ENCODE peak calls at places on chromosomes 6 and 20, in four cellular contexts. One of them, this sample, is unnamed. For H3K4me1, the result is how much of the 10 kb centered on the place peaks cover.

GRCh38 chr6:154605207-154605877 is 94.9 kb upstream of the CNKSR3 start:
- DNase-seq in uterus: no peak
- DNase-seq in K562: no peak
- DNase-seq in effector memory CD4-positive, alpha-beta T cell: no peak
- DNase-seq in this sample: no peak

GRCh38 chr6:12324096-12324495 is 33.9 kb downstream of the EDN1 start:
- DNase-seq in K562: no peak
- DNase-seq in effector memory CD4-positive, alpha-beta T cell: no peak
- DNase-seq in uterus: no peak
- DNase-seq in this sample: no peak

GRCh38 chr6:142786476-142786875 is 158.5 kb downstream of the HIVEP2 start:
- DNase-seq in K562: no peak
- DNase-seq in effector memory CD4-positive, alpha-beta T cell: no peak
- DNase-seq in uterus: no peak
- DNase-seq in this sample: no peak

GRCh38 chr20:35299780-35300179 is 7.6 kb upstream of the FAM83C start:
- DNase-seq in effector memory CD4-positive, alpha-beta T cell: no peak
- DNase-seq in uterus: no peak
- DNase-seq in K562: no peak
- DNase-seq in this sample: no peak

GRCh38 chr6:30087876-30088275 is 12.3 kb upstream of the RNF39 start:
- DNase-seq in K562: no peak
- DNase-seq in effector memory CD4-positive, alpha-beta T cell: no peak
- DNase-seq in uterus: no peak
- DNase-seq in this sample: no peak

GRCh38 chr20:17495826-17496225 is 35.4 kb downstream of the BFSP1 start:
- DNase-seq in K562: no peak
- DNase-seq in effector memory CD4-positive, alpha-beta T cell: no peak
- DNase-seq in uterus: no peak
- DNase-seq in this sample: no peak

GRCh38 chr6:73134588-73134987 is 90.7 kb downstream of the KHDC1L start:
- DNase-seq in K562: peak
- DNase-seq in effector memory CD4-positive, alpha-beta T cell: no peak
- DNase-seq in uterus: no peak
- DNase-seq in this sample: no peak

GRCh38 chr20:50286609-50287008 is 96.0 kb downstream of the CEBPB start:
- DNase-seq in uterus: peak
- DNase-seq in K562: no peak
- DNase-seq in effector memory CD4-positive, alpha-beta T cell: no peak
- DNase-seq in this sample: peak

GRCh38 chr6:22432060-22432459 is 135.2 kb upstream of the PRL start:
- DNase-seq in K562: no peak
- DNase-seq in effector memory CD4-positive, alpha-beta T cell: no peak
- DNase-seq in uterus: no peak
- DNase-seq in this sample: no peak

GRCh38 chr6:135888818-135889217 is 37.3 kb downstream of the PDE7B start:
- DNase-seq in K562: no peak
- DNase-seq in uterus: no peak
- DNase-seq in effector memory CD4-positive, alpha-beta T cell: no peak
- DNase-seq in this sample: no peak

GRCh38 chr20:33681288-33681687 is 4.9 kb downstream of the E2F1 start:
- DNase-seq in uterus: no peak
- DNase-seq in K562: no peak
- DNase-seq in effector memory CD4-positive, alpha-beta T cell: no peak
- DNase-seq in this sample: no peak
- H3K27ac ChIP-seq in uterus: no peak
- H3K27ac ChIP-seq in K562: no peak
- H3K27ac ChIP-seq in effector memory CD4-positive, alpha-beta T cell: no peak
- H3K27ac ChIP-seq in this sample: no peak

DNA sequence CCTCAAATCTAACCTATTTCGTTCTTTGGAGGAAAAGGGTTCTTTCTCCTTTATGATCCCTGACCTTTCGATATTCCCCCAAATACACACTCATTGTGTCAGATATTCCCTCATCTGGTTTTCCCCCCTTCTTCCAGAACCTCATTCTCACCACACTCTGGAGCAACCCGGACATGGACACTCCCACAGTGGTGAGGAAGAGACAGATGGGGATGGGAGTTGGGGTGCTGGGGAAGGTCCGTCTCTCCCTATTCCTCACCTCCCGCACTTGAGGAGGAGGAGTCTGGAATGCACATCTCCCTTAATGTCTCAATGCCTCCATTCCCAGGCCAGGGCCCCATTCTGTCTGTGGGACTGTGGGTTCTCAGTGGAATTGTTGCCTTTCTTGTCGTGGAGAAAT is 1.3 kb downstream of the SLC39A7 start:
- DNase-seq in effector memory CD4-positive, alpha-beta T cell: no peak
- DNase-seq in uterus: no peak
- DNase-seq in K562: no peak
- DNase-seq in this sample: no peak
- H3K4me1 ChIP-seq in effector memory CD4-positive, alpha-beta T cell: under half
- H3K4me1 ChIP-seq in uterus: under half
- H3K4me1 ChIP-seq in K562: half or more
- H3K4me1 ChIP-seq in this sample: under half

DNA sequence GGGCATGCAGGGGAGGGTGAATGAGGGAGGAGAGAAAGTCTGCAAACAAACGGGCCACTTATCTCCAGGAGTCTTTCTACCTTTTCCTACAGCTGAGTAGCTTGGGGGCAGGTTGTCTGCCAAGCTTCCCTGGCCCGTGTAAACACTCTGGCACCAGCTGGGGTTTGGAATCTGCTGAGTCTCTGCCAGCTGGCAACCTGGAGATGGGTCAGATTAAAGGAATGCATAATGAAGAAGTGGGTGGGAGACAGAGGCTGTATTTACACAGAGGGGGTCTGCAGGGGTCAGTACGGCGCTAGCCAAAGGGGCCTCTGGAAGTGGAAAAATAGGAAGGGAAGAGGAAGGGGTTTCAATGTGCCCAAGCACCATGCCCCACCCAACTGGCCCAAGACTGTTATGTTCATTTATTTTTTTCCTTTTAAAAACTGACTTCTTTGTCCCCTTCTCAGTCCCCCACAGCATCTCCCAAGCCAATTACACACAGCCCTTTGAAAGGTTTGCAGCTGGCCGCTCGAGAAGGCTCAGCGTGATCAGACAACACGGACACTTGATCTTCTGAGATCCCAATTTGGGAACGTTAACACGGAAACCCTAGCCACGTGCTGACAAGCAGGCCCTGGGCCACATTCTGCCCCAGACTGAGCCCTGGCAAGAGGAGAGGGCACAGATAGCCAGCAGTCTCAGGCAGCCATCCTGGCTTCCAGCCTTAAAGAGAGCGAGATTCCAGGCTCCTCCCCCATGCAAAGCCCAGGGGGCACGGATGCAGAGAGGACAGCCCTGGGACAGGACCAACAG is 25.2 kb downstream of the TRAM2 start:
- DNase-seq in K562: no peak
- DNase-seq in effector memory CD4-positive, alpha-beta T cell: no peak
- DNase-seq in uterus: peak
- DNase-seq in this sample: peak
- H3K4me3 ChIP-seq in K562: no peak
- H3K4me3 ChIP-seq in effector memory CD4-positive, alpha-beta T cell: no peak
- H3K4me3 ChIP-seq in uterus: no peak
- H3K4me3 ChIP-seq in this sample: no peak

GRCh38 chr6:112237644-112238043 is 16.7 kb downstream of the LAMA4 start:
- DNase-seq in K562: no peak
- DNase-seq in uterus: peak
- DNase-seq in effector memory CD4-positive, alpha-beta T cell: no peak
- DNase-seq in this sample: no peak
- H3K27ac ChIP-seq in K562: no peak
- H3K27ac ChIP-seq in uterus: peak
- H3K27ac ChIP-seq in effector memory CD4-positive, alpha-beta T cell: no peak
- H3K27ac ChIP-seq in this sample: no peak

GRCh38 chr20:51427625-51428291 is 114.8 kb downstream of the NFATC2 start:
- DNase-seq in uterus: no peak
- DNase-seq in K562: no peak
- DNase-seq in effector memory CD4-positive, alpha-beta T cell: no peak
- DNase-seq in this sample: no peak
- H3K4me1 ChIP-seq in uterus: under half
- H3K4me1 ChIP-seq in K562: under half
- H3K4me1 ChIP-seq in effector memory CD4-positive, alpha-beta T cell: under half
- H3K4me1 ChIP-seq in this sample: under half